ENCODE peak calls at places on chromosomes 3 and 15, in four cellular contexts. One of them, this sample, is unnamed.
A peak's percentile ranks its signal among the peaks of the same experiment; 100 is the strongest.

GRCh38 chr3:127940116-127940515 is 25.1 kb downstream of the KBTBD12 start:
- DNase-seq in fibroblast of lung: no peak
- DNase-seq in astrocyte of the cerebellum: no peak
- DNase-seq in body of pancreas: no peak
- DNase-seq in this sample: no peak

GRCh38 chr15:61829514-61829889 is 230.7 kb downstream of the VPS13C start:
- DNase-seq in fibroblast of lung: no peak
- DNase-seq in astrocyte of the cerebellum: no peak
- DNase-seq in body of pancreas: no peak
- DNase-seq in this sample: no peak

GRCh38 chr15:62783303-62783957 is 259.1 kb upstream of the TPM1 start:
- DNase-seq in fibroblast of lung: peak; percentile 92
- DNase-seq in astrocyte of the cerebellum: no peak
- DNase-seq in body of pancreas: no peak
- DNase-seq in this sample: peak; percentile 59

GRCh38 chr15:63088532-63089245 is 33.0 kb upstream of the LACTB start:
- DNase-seq in fibroblast of lung: no peak
- DNase-seq in astrocyte of the cerebellum: no peak
- DNase-seq in body of pancreas: no peak
- DNase-seq in this sample: no peak

GRCh38 chr15:66986951-66987350 is 78.5 kb upstream of the SMAD3 start:
- DNase-seq in fibroblast of lung: no peak
- DNase-seq in astrocyte of the cerebellum: no peak
- DNase-seq in body of pancreas: no peak
- DNase-seq in this sample: no peak

GRCh38 chr15:80478075-80478474 is 73.9 kb downstream of the ARNT2 start:
- DNase-seq in fibroblast of lung: peak; percentile 51
- DNase-seq in astrocyte of the cerebellum: peak; percentile 67
- DNase-seq in body of pancreas: no peak
- DNase-seq in this sample: no peak

GRCh38 chr3:17207019-17207418 is 322.3 kb downstream of the PLCL2 start:
- DNase-seq in fibroblast of lung: peak; percentile 4
- DNase-seq in astrocyte of the cerebellum: no peak
- DNase-seq in body of pancreas: no peak
- DNase-seq in this sample: no peak

GRCh38 chr3:64300790-64301423 is 75.6 kb upstream of the PRICKLE2 start:
- DNase-seq in fibroblast of lung: peak; percentile 82
- DNase-seq in astrocyte of the cerebellum: peak; percentile 86
- DNase-seq in body of pancreas: no peak
- DNase-seq in this sample: no peak

GRCh38 chr3:42906085-42906904 is at the start of gene ZNF662:
- DNase-seq in fibroblast of lung: peak; percentile 55
- DNase-seq in astrocyte of the cerebellum: no peak
- DNase-seq in body of pancreas: peak; percentile 61
- DNase-seq in this sample: no peak

GRCh38 chr3:194577985-194578905 is 55.0 kb downstream of the TMEM44 start:
- DNase-seq in fibroblast of lung: peak; percentile 84
- DNase-seq in astrocyte of the cerebellum: peak; percentile 68
- DNase-seq in body of pancreas: no peak
- DNase-seq in this sample: peak; percentile 53

GRCh38 chr3:172751188-172751571 is 654 bp downstream of the ECT2 start:
- DNase-seq in fibroblast of lung: peak; percentile 34
- DNase-seq in astrocyte of the cerebellum: no peak
- DNase-seq in body of pancreas: no peak
- DNase-seq in this sample: no peak

GRCh38 chr3:123329636-123330340 is 119.1 kb downstream of the ADCY5 start:
- DNase-seq in fibroblast of lung: no peak
- DNase-seq in astrocyte of the cerebellum: no peak
- DNase-seq in body of pancreas: peak; percentile 47
- DNase-seq in this sample: no peak

GRCh38 chr15:78915341-78916087 is 29.3 kb downstream of the CTSH start:
- DNase-seq in fibroblast of lung: no peak
- DNase-seq in astrocyte of the cerebellum: no peak
- DNase-seq in body of pancreas: peak; percentile 10
- DNase-seq in this sample: no peak

GRCh38 chr3:183369626-183370025 is 58.8 kb downstream of the MCF2L2 start:
- DNase-seq in fibroblast of lung: peak; percentile 63
- DNase-seq in astrocyte of the cerebellum: no peak
- DNase-seq in body of pancreas: no peak
- DNase-seq in this sample: no peak

GRCh38 chr3:131702156-131702555 is 199.4 kb upstream of the MRPL3 start:
- DNase-seq in fibroblast of lung: no peak
- DNase-seq in astrocyte of the cerebellum: no peak
- DNase-seq in body of pancreas: no peak
- DNase-seq in this sample: no peak

GRCh38 chr15:98727115-98728040 is 79.0 kb downstream of the IGF1R start:
- DNase-seq in fibroblast of lung: peak; percentile 91
- DNase-seq in astrocyte of the cerebellum: peak; percentile 87
- DNase-seq in body of pancreas: peak; percentile 79
- DNase-seq in this sample: peak; percentile 62

GRCh38 chr3:155130001-155130400 is 49.9 kb downstream of the MME start:
- DNase-seq in fibroblast of lung: no peak
- DNase-seq in astrocyte of the cerebellum: no peak
- DNase-seq in body of pancreas: no peak
- DNase-seq in this sample: no peak

GRCh38 chr15:78873796-78874761 is 1.4 kb downstream of the MORF4L1 start:
- DNase-seq in fibroblast of lung: no peak
- DNase-seq in astrocyte of the cerebellum: no peak
- DNase-seq in body of pancreas: no peak
- DNase-seq in this sample: no peak

GRCh38 chr3:103919327-103919726 is 1447.4 kb upstream of the ALCAM start:
- DNase-seq in fibroblast of lung: no peak
- DNase-seq in astrocyte of the cerebellum: no peak
- DNase-seq in body of pancreas: no peak
- DNase-seq in this sample: no peak

GRCh38 chr3:58152225-58153015 is 58.4 kb downstream of the DNASE1L3 start:
- DNase-seq in fibroblast of lung: no peak
- DNase-seq in astrocyte of the cerebellum: no peak
- DNase-seq in body of pancreas: no peak
- DNase-seq in this sample: no peak

GRCh38 chr15:83854314-83854713 is 200.4 kb downstream of the ADAMTSL3 start:
- DNase-seq in fibroblast of lung: no peak
- DNase-seq in astrocyte of the cerebellum: no peak
- DNase-seq in body of pancreas: no peak
- DNase-seq in this sample: no peak

GRCh38 chr15:22880068-22880980 is 41.9 kb downstream of the NIPA2 start:
- DNase-seq in fibroblast of lung: no peak
- DNase-seq in astrocyte of the cerebellum: no peak
- DNase-seq in body of pancreas: peak; percentile 43
- DNase-seq in this sample: no peak

GRCh38 chr15:86201313-86202008 is 121.8 kb downstream of the AGBL1 start:
- DNase-seq in fibroblast of lung: no peak
- DNase-seq in astrocyte of the cerebellum: no peak
- DNase-seq in body of pancreas: no peak
- DNase-seq in this sample: no peak
- TF ChIP-seq CTCF in fibroblast of lung: no peak
- TF ChIP-seq CTCF in astrocyte of the cerebellum: no peak
- TF ChIP-seq CTCF in body of pancreas: no peak
- TF ChIP-seq CTCF in this sample: no peak

DNA sequence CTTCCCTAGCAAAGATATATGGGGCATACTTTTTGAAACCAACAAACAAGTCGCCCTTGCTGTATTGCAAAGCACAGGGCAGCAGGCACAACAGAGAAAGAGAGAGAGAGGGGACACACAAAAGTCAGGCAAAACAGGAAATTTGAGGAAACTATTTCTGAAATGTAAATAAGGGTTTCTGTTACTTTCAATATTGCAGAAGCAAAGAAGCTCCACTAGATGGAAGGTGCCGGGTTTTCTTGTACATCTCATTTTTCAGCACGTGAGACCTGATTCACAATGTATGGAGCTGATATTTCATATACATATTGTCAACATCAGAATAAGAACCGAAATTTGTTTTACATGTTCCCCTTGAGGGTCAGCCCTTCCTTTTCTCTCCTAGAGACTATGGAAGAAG is 127.4 kb downstream of the FOXP1 start:
- DNase-seq in fibroblast of lung: peak; percentile 32
- DNase-seq in astrocyte of the cerebellum: no peak
- DNase-seq in body of pancreas: no peak
- DNase-seq in this sample: no peak
- H3K4me3 ChIP-seq in fibroblast of lung: no peak overlapping the region
- H3K4me3 ChIP-seq in astrocyte of the cerebellum: no peak overlapping the region
- H3K4me3 ChIP-seq in body of pancreas: no peak overlapping the region
- H3K4me3 ChIP-seq in this sample: no peak overlapping the region

DNA sequence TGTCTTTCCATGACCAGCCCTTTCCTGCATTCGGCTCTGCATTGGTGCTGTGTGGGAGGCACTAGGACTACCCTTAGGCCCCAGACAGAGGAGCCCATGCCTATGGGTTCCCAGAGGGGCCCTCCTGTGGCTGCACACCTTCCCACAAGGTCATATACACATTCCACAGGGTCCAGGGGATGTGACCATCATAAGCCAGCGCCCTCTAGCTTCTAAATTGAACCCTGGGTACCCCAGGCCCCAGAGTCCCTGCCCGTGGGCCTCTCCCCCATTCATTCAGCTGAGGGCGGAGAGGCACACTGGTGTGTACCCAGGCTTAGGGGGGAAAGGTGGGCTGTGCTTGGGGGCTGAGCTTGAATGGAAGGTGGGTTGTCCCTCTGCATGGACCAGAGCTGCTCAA is 10.2 kb upstream of the SLC6A6 start:
- DNase-seq in fibroblast of lung: no peak
- DNase-seq in astrocyte of the cerebellum: no peak
- DNase-seq in body of pancreas: no peak
- DNase-seq in this sample: no peak
- TF ChIP-seq CTCF in fibroblast of lung: no peak
- TF ChIP-seq CTCF in astrocyte of the cerebellum: no peak
- TF ChIP-seq CTCF in body of pancreas: no peak
- TF ChIP-seq CTCF in this sample: no peak

GRCh38 chr3:196064006-196064405 is 17.9 kb downstream of the TFRC start:
- DNase-seq in fibroblast of lung: no peak
- DNase-seq in astrocyte of the cerebellum: no peak
- DNase-seq in body of pancreas: no peak
- DNase-seq in this sample: no peak
- H3K4me3 ChIP-seq in fibroblast of lung: no peak overlapping the region
- H3K4me3 ChIP-seq in astrocyte of the cerebellum: no peak overlapping the region
- H3K4me3 ChIP-seq in body of pancreas: no peak overlapping the region
- H3K4me3 ChIP-seq in this sample: no peak overlapping the region

DNA sequence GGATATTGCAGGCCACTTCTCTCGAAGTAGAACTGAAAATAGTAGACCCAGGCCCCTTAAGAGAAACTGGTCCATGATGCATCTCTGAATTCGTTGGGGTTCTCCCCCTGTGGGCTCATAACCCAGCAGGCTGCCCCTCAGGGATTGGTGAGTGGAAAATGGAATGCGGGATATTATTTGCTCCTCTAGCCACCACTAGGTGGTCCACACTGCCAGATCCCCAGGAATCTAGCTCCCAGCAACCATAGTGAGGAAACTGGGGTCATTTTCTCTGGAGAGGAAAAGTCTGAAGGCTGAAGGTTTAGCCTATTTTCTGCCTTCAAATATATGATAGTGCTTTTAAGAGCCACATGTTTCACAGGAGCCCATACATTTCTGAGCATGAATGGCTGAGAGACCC is 6.7 kb downstream of the CX3CR1 start:
- DNase-seq in fibroblast of lung: no peak
- DNase-seq in astrocyte of the cerebellum: no peak
- DNase-seq in body of pancreas: no peak
- DNase-seq in this sample: no peak
- TF ChIP-seq CTCF in fibroblast of lung: no peak
- TF ChIP-seq CTCF in astrocyte of the cerebellum: peak; percentile 26
- TF ChIP-seq CTCF in body of pancreas: no peak
- TF ChIP-seq CTCF in this sample: peak; percentile 30